ENCODE peak calls at places on chromosomes 13 and 19, in five cellular contexts. H is mammary epithelial cell, J is Panc1, I is psoas muscle, G is IMR-90. C is an unnamed sample.
A peak's percentile ranks its signal among the peaks of the same experiment; 100 is the strongest.

GRCh38 chr13:23020246-23020843 is 160.4 kb upstream of the SGCG start:
- DNase-seq in G (peak; percentile 57), J (peak; percentile 62), H (peak; percentile 29), I (no peak), C (no peak)

GRCh38 chr13:32911506-32911905 is 104.7 kb upstream of the KL start:
- DNase-seq in G (peak; percentile 57), I (no peak), J (no peak), H (peak; percentile 51), C (no peak)

GRCh38 chr13:64075543-64076271 is 2660.1 kb upstream of the PCDH20 start:
- DNase-seq in G (no peak), J (no peak), H (no peak), I (no peak), C (no peak)

GRCh38 chr13:44050450-44051063 is 170.9 kb downstream of the LACC1 start:
- DNase-seq in I (no peak), H (peak; percentile 20), G (peak; percentile 52), J (no peak), C (no peak)

GRCh38 chr19:38070573-38070972 is 153.4 kb downstream of the DPF1 start:
- DNase-seq in J (no peak), I (no peak), G (peak; percentile 88), H (peak; percentile 71), C (peak; percentile 50)

GRCh38 chr19:6611441-6611852 is 20.5 kb upstream of the CD70 start:
- DNase-seq in G (no peak), H (peak; percentile 59), J (no peak), I (no peak), C (no peak)

GRCh38 chr13:111972261-111972780 is 94.6 kb upstream of the SOX1 start:
- DNase-seq in J (no peak), G (no peak), I (no peak), H (no peak), C (no peak)

GRCh38 chr13:110302986-110303385 is 4.0 kb downstream of the COL4A1 start:
- DNase-seq in H (no peak), I (no peak), J (no peak), G (no peak), C (no peak)

GRCh38 chr13:24456396-24456795 is 56.2 kb downstream of the PARP4 start:
- DNase-seq in I (no peak), H (peak; percentile 4), J (no peak), G (no peak), C (no peak)

GRCh38 chr13:28585557-28585956 is 73.4 kb upstream of the POMP start:
- DNase-seq in I (no peak), J (no peak), G (no peak), H (no peak), C (no peak)

GRCh38 chr13:73857106-73857505 is 277.1 kb downstream of the KLF12 start:
- DNase-seq in J (no peak), H (no peak), I (no peak), G (no peak), C (no peak)

GRCh38 chr13:76667551-76667950 is 218.7 kb downstream of the KCTD12 start:
- DNase-seq in H (peak; percentile 16), I (no peak), G (peak; percentile 77), J (no peak), C (no peak)

GRCh38 chr19:58559275-58560006 is 1.0 kb upstream of the UBE2M start:
- DNase-seq in G (peak; percentile 89), J (peak; percentile 78), I (peak; percentile 94), H (peak; percentile 77), C (no peak)

GRCh38 chr19:15457701-15458484 is 6.5 kb downstream of the RASAL3 start:
- DNase-seq in G (no peak), I (no peak), J (no peak), H (no peak), C (no peak)

GRCh38 chr19:535017-535835 is 3.7 kb downstream of the CDC34 start:
- DNase-seq in H (peak; percentile 48), I (no peak), G (no peak), J (no peak), C (no peak)

GRCh38 chr19:17538684-17539287 is 16.7 kb upstream of the COLGALT1 start:
- DNase-seq in J (no peak), G (no peak), I (no peak), H (no peak), C (no peak)

GRCh38 chr19:38985262-38985661 is 9.7 kb upstream of the FBXO17 start:
- DNase-seq in J (no peak), I (no peak), H (no peak), G (no peak), C (no peak)

GRCh38 chr19:21498651-21499050 is 6.8 kb upstream of the ZNF429 start:
- DNase-seq in G (no peak), J (no peak), H (no peak), I (no peak), C (no peak)

GRCh38 chr19:52248256-52248655 is 21.1 kb upstream of the ZNF766 start:
- DNase-seq in G (peak; percentile 33), I (peak; percentile 43), J (no peak), H (peak; percentile 42), C (no peak)

GRCh38 chr19:15251010-15251748 is 18.9 kb upstream of the EPHX3 start:
- DNase-seq in G (peak; percentile 85), I (peak; percentile 57), J (no peak), H (no peak), C (no peak)

GRCh38 chr13:34765446-34766180 is 176.5 kb upstream of the NBEA start:
- DNase-seq in I (no peak), H (no peak), G (no peak), J (no peak), C (no peak)

GRCh38 chr13:60028021-60028420 is 135.7 kb downstream of the DIAPH3 start:
- DNase-seq in H (no peak), I (no peak), J (no peak), G (no peak), C (no peak)

GRCh38 chr19:44539236-44539819 is 9.9 kb upstream of the CEACAM20 start:
- DNase-seq in G (peak; percentile 51), J (no peak), H (peak; percentile 52), I (no peak), C (peak; percentile 24)

GRCh38 chr13:114124921-114125320 is 7.5 kb downstream of the RASA3 start:
- DNase-seq in H (peak; percentile 79), I (no peak), J (no peak), G (peak; percentile 95), C (peak; percentile 45)

GRCh38 chr13:43159007-43159406 is 135.6 kb downstream of the DNAJC15 start:
- DNase-seq in G (peak; percentile 71), J (no peak), I (no peak), H (no peak), C (no peak)

GRCh38 chr19:43765109-43765876 is 10.5 kb upstream of the SMG9 start:
- DNase-seq in J (no peak), H (peak; percentile 98), I (peak; percentile 82), G (peak; percentile 97), C (peak; percentile 81)

GRCh38 chr19:45767881-45768643 is 990 bp downstream of the SIX5 start:
- DNase-seq in G (peak; percentile 65), J (no peak), I (peak; percentile 79), H (peak; percentile 70), C (no peak)

GRCh38 chr13:45166858-45167257 is 34.0 kb downstream of the KCTD4 start:
- DNase-seq in I (no peak), H (no peak), J (no peak), G (no peak), C (no peak)

GRCh38 chr19:1064661-1065605 is 2.0 kb upstream of the ARHGAP45 start:
- DNase-seq in G (peak; percentile 68), I (peak; percentile 76), J (no peak), H (peak; percentile 52), C (no peak)

DNA sequence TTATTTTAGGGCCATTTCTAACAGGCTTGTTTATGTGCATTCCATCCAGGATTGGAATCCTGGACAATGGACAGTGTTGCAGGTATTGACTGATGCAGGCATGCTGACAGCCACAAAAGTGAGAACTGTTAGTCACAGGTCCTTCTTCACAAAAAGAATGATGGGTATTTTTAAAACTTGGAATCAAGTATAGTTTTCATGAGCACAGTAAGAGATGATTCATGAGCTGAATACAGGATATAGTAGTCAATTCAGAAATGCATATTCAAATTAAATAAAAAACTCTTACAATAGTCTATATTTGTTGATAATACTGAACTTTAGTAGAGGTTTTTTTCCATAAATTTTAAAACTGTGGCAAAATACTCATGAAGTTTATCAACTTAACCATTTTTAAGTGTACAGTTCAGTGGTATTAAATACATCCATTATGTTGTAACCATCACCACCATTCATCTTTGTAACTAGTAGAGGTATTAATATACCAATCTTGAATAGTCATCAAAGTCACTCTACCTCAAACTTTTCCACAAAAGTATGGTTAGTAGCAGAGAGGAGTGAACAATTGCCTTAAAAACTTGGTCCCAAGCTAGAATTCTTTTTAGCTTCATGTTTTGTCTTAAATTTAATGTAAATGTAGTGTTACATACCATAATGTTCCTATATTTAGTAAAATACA is 79.5 kb downstream of the KCNRG start:
- DNase-seq in I (no peak), J (no peak), H (peak; percentile 60), G (peak; percentile 29), C (peak; percentile 16)
- H3K27ac ChIP-seq in I (no peak overlapping the region), J (no peak overlapping the region), H (no peak overlapping the region), G (no peak overlapping the region), C (peak overlapping the region; percentile 4)

DNA sequence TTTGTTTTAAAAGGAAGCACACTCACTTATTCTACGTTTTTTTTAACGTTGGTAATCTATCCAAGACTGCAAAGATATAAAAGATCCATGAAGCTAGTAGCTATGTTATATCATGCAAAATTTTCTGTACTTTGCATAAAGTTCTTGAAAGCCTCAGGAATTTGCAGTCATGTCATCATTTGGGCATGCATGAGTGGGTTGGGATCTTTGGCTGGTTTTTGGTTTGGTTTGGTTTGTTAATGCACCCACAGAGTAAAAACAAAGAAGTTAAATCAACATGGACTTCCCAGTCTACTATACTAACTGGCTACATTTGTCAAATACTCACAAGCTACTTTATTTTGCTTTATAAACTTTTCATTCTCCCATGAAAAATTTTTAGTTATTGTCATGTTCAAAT is 26.1 kb downstream of the RXFP2 start:
- DNase-seq in J (no peak), H (peak; percentile 56), I (no peak), G (peak; percentile 89), C (no peak)
- H3K27ac ChIP-seq in J (no peak overlapping the region), H (no peak overlapping the region), I (no peak overlapping the region), G (no peak overlapping the region), C (no peak overlapping the region)

GRCh38 chr13:98019186-98019585 is 65.7 kb downstream of the IPO5 start:
- DNase-seq in J (no peak), G (no peak), H (no peak), I (no peak), C (no peak)

GRCh38 chr13:98018293-98018692 is 64.8 kb downstream of the IPO5 start:
- DNase-seq in H (no peak), I (no peak), G (no peak), J (no peak), C (no peak)

GRCh38 chr13:98025480-98026025 is 72.1 kb downstream of the IPO5 start:
- DNase-seq in J (no peak), G (peak; percentile 88), H (no peak), I (no peak), C (no peak)

GRCh38 chr13:98022210-98022609 is 68.7 kb downstream of the IPO5 start:
- DNase-seq in I (no peak), H (peak; percentile 52), G (peak; percentile 93), J (no peak), C (no peak)

DNA sequence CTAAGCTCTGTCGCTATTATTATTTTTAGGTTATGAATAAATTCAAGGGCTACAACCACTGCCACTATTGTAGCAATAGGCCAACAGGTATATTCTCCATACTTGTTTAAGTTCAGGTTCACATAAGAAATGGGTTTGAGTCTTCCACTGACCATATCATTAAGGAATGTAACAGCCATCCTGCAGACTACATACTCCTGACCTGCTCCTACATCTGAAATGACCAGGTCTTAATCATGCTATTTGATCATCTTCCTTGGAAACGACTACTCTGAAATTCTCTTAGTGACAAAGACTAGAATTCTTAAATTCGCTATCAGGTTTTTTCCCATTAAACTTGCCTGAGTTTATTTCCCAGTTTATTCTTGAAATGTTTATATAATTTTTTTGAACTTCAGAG is 66.8 kb downstream of the IPO5 start:
- DNase-seq in G (peak; percentile 60), I (no peak), J (no peak), H (no peak), C (no peak)
- H3K27ac ChIP-seq in G (no peak overlapping the region), I (no peak overlapping the region), J (no peak overlapping the region), H (no peak overlapping the region), C (no peak overlapping the region)

GRCh38 chr13:77915676-77916075 is 3.0 kb downstream of the EDNRB start:
- DNase-seq in G (no peak), J (no peak), I (no peak), H (no peak), C (no peak)
- H3K27ac ChIP-seq in G (no peak overlapping the region), J (no peak overlapping the region), I (no peak overlapping the region), H (no peak overlapping the region), C (no peak overlapping the region)